ENCODE peak calls at places on chromosome 11, in ten cellular contexts. W is hepatocyte; A is Karpas-422; D is tibial artery; G is HepG2; S is CD4-positive, CD25-positive, alpha-beta regulatory T cell; N is adrenal gland; Q is upper lobe of right lung; Z is cardiac muscle cell; J is stomach. H is an unnamed sample. For H3K4me1 and H3K36me3, the result is how much of the 10 kb centered on the place peaks cover.

GRCh38 chr11:17164361-17165246 is 43.2 kb downstream of the PIK3C2A start:
- DNase-seq in Z (no peak), S (no peak), A (no peak), W (peak), Q (no peak), N (no peak), G (peak), D (no peak), J (no peak), H (no peak)

GRCh38 chr11:72730706-72731105 is 21.5 kb downstream of the ARAP1 start:
- DNase-seq in Q (no peak), G (no peak), S (no peak), D (no peak), W (no peak), N (no peak), A (no peak), J (no peak), Z (no peak), H (no peak)

GRCh38 chr11:94455861-94456260 is 37.8 kb downstream of the MRE11 start:
- DNase-seq in Q (no peak), W (peak), G (no peak), N (no peak), S (no peak), D (no peak), Z (no peak), A (no peak), J (no peak), H (no peak)

GRCh38 chr11:70466596-70466995 is 68.3 kb downstream of the CTTN start:
- DNase-seq in G (no peak), Q (peak), A (no peak), W (no peak), S (no peak), Z (no peak), D (no peak), J (no peak), N (no peak), H (no peak)

GRCh38 chr11:34318111-34319037 is 39.4 kb downstream of the ABTB2 start:
- DNase-seq in W (peak), A (no peak), N (no peak), Q (no peak), D (no peak), G (peak), J (no peak), Z (no peak), S (no peak), H (no peak)

GRCh38 chr11:134110252-134110651 is 41.4 kb downstream of the JAM3 start:
- DNase-seq in G (no peak), D (no peak), A (no peak), J (no peak), S (no peak), W (no peak), Q (no peak), Z (no peak), N (no peak), H (no peak)

GRCh38 chr11:62599909-62600308 is 1.8 kb downstream of the MTA2 start:
- DNase-seq in S (no peak), J (no peak), A (no peak), D (no peak), Z (no peak), N (no peak), W (no peak), G (no peak), Q (no peak), H (no peak)

GRCh38 chr11:9838961-9839360 is 175.1 kb downstream of the SWAP70 start:
- DNase-seq in G (no peak), D (no peak), A (no peak), Q (no peak), Z (no peak), N (no peak), S (no peak), W (no peak), J (no peak), H (no peak)

GRCh38 chr11:94175545-94175944 is 46.9 kb downstream of the PANX1 start:
- DNase-seq in G (no peak), A (no peak), W (no peak), Z (no peak), S (no peak), N (no peak), J (no peak), Q (no peak), D (no peak), H (no peak)

GRCh38 chr11:2447253-2447950 is 2.6 kb downstream of the KCNQ1 start:
- DNase-seq in J (no peak), W (no peak), S (no peak), G (no peak), Z (no peak), A (no peak), Q (peak), N (peak), D (no peak), H (no peak)

GRCh38 chr11:102807921-102808320 is 10.0 kb upstream of the MMP1 start:
- DNase-seq in J (peak), Q (peak), G (peak), N (no peak), Z (no peak), D (no peak), A (peak), S (no peak), W (peak), H (no peak)

GRCh38 chr11:93648168-93648567 is 13.3 kb upstream of the CEP295 start:
- DNase-seq in Q (no peak), S (no peak), A (peak), Z (peak), N (no peak), D (no peak), G (peak), W (peak), J (no peak), H (no peak)

GRCh38 chr11:69700278-69701140 is 3.3 kb downstream of the FGF19 start:
- DNase-seq in Q (peak), N (peak), G (peak), W (peak), A (no peak), D (peak), Z (peak), J (peak), S (no peak), H (peak)

GRCh38 chr11:59186130-59186594 is 14.2 kb downstream of the DTX4 start:
- DNase-seq in Z (no peak), G (peak), S (peak), N (no peak), A (peak), J (peak), W (peak), D (no peak), Q (peak), H (no peak)

GRCh38 chr11:122882809-122883681 is 486 bp downstream of the JHY start:
- DNase-seq in A (no peak), Z (peak), J (peak), W (peak), G (peak), Q (peak), D (peak), N (peak), S (peak), H (peak)

GRCh38 chr11:69912161-69912910 is 93.1 kb upstream of the FGF3 start:
- DNase-seq in J (no peak), Q (peak), D (peak), W (no peak), Z (no peak), S (no peak), G (no peak), A (no peak), N (no peak), H (peak)

GRCh38 chr11:128759597-128759996 is 65.7 kb downstream of the FLI1 start:
- DNase-seq in W (peak), Z (no peak), G (no peak), J (no peak), S (no peak), A (no peak), N (no peak), D (no peak), Q (no peak), H (no peak)

GRCh38 chr11:14725150-14725549 is 81.5 kb downstream of the PDE3B start:
- DNase-seq in Q (no peak), Z (no peak), G (no peak), J (no peak), A (no peak), D (no peak), W (no peak), S (no peak), N (no peak), H (no peak)

GRCh38 chr11:121839821-121840220 is 276.2 kb downstream of the BLID start:
- DNase-seq in A (no peak), N (no peak), J (no peak), G (no peak), Q (no peak), Z (no peak), W (no peak), D (no peak), S (no peak), H (no peak)

GRCh38 chr11:46701078-46701654 is 335 bp downstream of the ZNF408 start:
- DNase-seq in J (no peak), A (peak), W (no peak), Z (no peak), N (no peak), S (no peak), G (no peak), Q (no peak), D (no peak), H (no peak)

GRCh38 chr11:46697303-46697702 is 3.1 kb downstream of the ARHGAP1 start:
- DNase-seq in Z (peak), W (no peak), D (no peak), N (no peak), Q (no peak), G (no peak), J (no peak), A (no peak), S (no peak), H (peak)

GRCh38 chr11:46697723-46698122 is 2.7 kb downstream of the ARHGAP1 start:
- DNase-seq in D (no peak), S (no peak), N (no peak), W (no peak), J (no peak), G (no peak), Z (no peak), Q (no peak), A (no peak), H (no peak)

GRCh38 chr11:46698597-46698996 is 1.8 kb downstream of the ARHGAP1 start:
- DNase-seq in S (no peak), J (no peak), G (no peak), A (no peak), Q (no peak), W (no peak), N (no peak), D (no peak), Z (no peak), H (no peak)

DNA sequence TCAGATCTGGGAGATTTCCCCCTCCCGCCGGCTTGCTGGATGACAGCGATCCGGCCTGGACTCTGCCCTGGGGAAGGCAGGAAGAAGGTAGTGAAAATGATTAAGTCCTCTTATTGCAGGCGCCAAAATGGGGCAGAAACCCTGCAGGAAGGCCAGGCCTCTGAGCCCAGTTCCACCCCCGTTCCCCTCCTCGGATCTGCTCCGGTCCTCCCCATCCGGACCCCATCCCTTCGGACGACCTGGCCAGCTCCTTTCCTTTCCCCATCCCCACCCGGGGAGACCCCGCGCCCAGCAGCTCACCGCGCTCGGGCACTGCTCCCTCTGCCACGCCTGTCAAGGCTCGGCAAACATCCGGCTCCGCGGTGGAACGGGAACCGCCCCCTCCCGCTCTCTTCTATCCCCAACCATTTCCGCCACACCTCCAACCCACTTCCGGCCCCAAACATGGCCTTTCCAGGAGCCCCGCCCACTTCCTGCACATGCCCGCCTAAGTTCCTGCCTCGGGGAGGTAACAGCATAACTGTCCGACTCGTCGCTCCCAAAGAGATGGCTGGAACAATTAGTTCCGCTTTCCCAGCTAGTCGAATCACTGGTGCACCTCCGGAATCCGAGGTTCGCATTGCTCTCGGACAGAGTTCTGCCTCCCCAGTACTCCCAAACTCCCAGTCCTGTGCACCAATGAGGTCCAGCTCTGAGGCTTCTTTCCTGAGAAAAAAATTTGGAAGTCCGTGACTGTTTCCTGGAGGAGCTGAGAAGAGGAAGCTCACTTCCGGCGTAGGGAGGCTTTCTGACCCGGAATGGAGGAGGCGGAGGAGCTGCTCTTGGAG is at the start of the genes ARHGAP1 and ZNF408:
- DNase-seq in W (peak), S (peak), D (peak), A (peak), J (peak), Z (peak), Q (peak), N (peak), G (peak), H (peak)
- H3K4me1 ChIP-seq in W (under half), S (half or more), D (half or more), A (under half), J (half or more), Z (under half), Q (under half), N (under half), G (half or more), H (half or more)

GRCh38 chr11:64186205-64187165 is 514 bp downstream of the STIP1 start:
- DNase-seq in G (no peak), W (peak), A (no peak), D (no peak), Q (no peak), Z (peak), S (no peak), N (peak), J (no peak), H (no peak)

GRCh38 chr11:64196616-64197015 is 9.9 kb upstream of the FERMT3 start:
- DNase-seq in G (no peak), S (no peak), N (no peak), Z (no peak), A (no peak), W (no peak), Q (no peak), D (no peak), J (no peak), H (no peak)

DNA sequence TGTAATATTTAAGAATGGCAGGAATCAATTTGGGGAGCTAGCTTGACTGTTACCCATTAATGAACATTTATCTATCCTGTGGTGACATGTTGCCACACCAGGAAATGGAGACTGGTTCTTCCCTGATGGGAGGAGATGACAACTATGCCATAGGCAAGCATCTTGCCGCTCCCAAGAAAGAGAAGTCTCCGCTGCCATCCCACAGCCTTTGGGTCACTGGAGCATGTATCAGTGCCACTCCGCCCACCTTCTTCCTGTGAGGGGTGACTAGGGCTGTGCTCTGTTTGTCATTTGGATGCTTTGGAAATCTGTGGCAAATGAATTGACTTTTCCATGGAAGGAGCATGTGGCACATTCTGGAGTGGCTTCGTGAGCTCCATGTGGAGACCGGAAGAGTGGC is 6.5 kb downstream of the STIP1 start:
- DNase-seq in N (no peak), W (no peak), J (no peak), G (no peak), S (no peak), Q (no peak), A (no peak), D (no peak), Z (no peak), H (no peak)
- H3K36me3 ChIP-seq in N (half or more), W (under half), J (half or more), G (half or more), S (half or more), Q (half or more), A (half or more), D (under half), Z (under half), H (half or more)

DNA sequence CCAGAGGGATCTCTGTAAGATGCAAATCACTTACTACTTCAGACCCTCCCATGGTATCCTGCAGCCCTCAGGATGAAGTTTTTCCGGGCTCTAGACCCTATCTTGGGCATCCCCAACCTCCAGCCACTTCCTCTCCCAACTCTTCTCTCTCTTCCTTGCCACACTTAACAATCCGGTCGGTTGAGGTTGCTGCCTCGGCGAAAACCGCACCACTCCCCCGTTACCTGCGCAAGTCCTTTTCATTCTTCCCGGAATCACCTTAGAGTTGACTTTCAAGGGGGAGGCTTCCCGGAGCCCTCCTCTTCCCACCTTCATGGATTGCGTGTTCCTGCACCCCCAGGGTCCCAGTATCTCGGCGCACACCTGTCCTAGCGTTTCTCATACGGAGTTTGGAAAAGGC is 42.5 kb downstream of the NECTIN1 start:
- DNase-seq in A (no peak), D (no peak), Z (no peak), W (no peak), J (no peak), S (no peak), N (no peak), G (no peak), Q (no peak), H (no peak)
- H3K4me1 ChIP-seq in A (under half), D (under half), Z (under half), W (under half), J (under half), S (under half), N (under half), G (half or more), Q (under half), H (under half)

GRCh38 chr11:61106296-61106695 is 4.0 kb downstream of the CD5 start:
- DNase-seq in A (no peak), S (no peak), G (no peak), W (no peak), Q (peak), J (no peak), N (no peak), D (no peak), Z (no peak), H (no peak)
- H3K36me3 ChIP-seq in A (under half), S (under half), G (under half), W (under half), Q (under half), J (under half), N (under half), D (under half), Z (under half), H (under half)

DNA sequence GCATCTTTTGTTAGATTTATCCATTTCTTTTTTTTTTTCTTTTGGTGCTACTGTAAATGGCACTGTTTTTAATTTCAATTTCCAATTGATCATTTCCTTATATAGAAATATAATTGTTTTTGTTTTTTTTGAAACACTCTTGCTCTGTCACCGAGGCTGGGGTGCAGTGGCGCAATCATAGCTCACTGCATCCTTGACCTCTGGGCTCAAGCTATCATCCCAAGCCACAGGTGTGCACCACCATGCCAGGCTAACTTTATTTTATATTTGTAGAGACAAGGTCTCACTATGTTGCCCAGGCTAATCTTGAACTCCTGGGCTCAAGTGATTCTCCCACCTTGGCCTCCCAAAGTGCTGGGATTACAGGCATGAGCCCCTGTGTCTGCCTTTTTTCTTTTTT is 16.4 kb downstream of the FRMD8 start:
- DNase-seq in W (no peak), Q (no peak), Z (no peak), D (no peak), J (no peak), N (no peak), A (no peak), S (no peak), G (no peak), H (no peak)
- H3K4me1 ChIP-seq in W (under half), Q (under half), Z (under half), D (under half), J (under half), N (under half), A (under half), S (under half), G (under half), H (under half)

GRCh38 chr11:19164881-19165280 is 36.9 kb downstream of the CSRP3 start:
- DNase-seq in A (no peak), S (no peak), J (no peak), N (no peak), D (no peak), G (no peak), W (no peak), Q (no peak), Z (no peak), H (no peak)
- H3K36me3 ChIP-seq in A (half or more), S (half or more), J (half or more), N (under half), D (under half), G (under half), W (under half), Q (under half), Z (under half), H (under half)

GRCh38 chr11:66112041-66112491 is 42.0 kb downstream of the PACS1 start:
- DNase-seq in N (no peak), D (no peak), W (no peak), J (no peak), Z (no peak), S (no peak), Q (no peak), G (no peak), A (no peak), H (no peak)

GRCh38 chr11:66111158-66111557 is 41.1 kb downstream of the PACS1 start:
- DNase-seq in Z (no peak), G (no peak), Q (no peak), S (no peak), A (no peak), N (no peak), D (no peak), W (no peak), J (no peak), H (no peak)

GRCh38 chr11:66112640-66113098 is 42.6 kb downstream of the PACS1 start:
- DNase-seq in D (no peak), A (peak), S (no peak), Q (no peak), J (no peak), G (no peak), W (no peak), N (no peak), Z (no peak), H (no peak)

GRCh38 chr11:66115638-66116410 is 45.8 kb downstream of the PACS1 start:
- DNase-seq in Q (no peak), Z (no peak), N (no peak), J (no peak), D (no peak), S (no peak), W (no peak), G (peak), A (peak), H (no peak)

DNA sequence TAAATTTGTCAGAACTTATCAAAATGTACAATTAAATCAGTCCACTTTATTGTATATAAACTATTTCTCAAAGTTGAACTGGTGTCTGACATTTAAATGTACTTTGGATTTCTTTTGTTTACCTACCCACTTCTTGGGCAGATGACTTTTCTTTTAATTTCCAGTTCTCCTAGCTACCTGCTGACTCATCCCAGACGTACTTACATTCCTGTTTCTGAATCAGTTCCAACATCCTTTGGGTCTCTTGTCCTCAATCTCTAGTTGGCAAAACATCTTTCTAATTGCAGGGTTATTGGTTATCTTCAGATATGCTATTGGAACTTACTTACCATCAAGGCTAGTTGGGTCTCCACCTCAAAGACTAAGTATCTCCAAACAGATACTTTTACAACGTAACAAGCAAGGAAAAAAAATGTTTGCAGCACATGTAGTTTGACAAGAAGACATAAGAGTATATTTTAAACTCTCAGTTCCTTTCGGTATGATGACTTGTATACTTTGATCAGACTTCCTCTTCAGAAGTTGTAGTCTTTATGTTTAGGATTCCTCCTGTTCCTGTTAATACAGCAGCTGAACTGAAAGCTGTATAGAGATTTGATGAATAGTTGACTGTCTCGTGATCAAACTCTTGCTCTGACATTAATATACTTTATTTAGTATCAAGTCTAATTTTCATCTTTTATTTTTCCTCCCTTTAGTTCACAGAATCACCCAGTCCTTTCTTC is 43.2 kb downstream of the PACS1 start:
- DNase-seq in S (no peak), D (no peak), N (no peak), G (peak), W (peak), J (no peak), Q (no peak), Z (no peak), A (peak), H (no peak)
- H3K4me1 ChIP-seq in S (half or more), D (under half), N (under half), G (half or more), W (under half), J (under half), Q (under half), Z (under half), A (half or more), H (half or more)

H was measured in left ventricle myocardium inferior.